ENCODE peak calls at places on chromosome 1, in five cellular contexts. C is GM12864; K is NCI-H1105; X is HuH-7.5; B is activated naive CD4-positive, alpha-beta T cell. A is an unnamed sample.

GRCh38 chr1:66335859-66336640 is 197.9 kb upstream of the SGIP1 start:
- DNase-seq in C (peak), K (no peak), X (no peak), B (peak), A (no peak)

GRCh38 chr1:160622885-160623633 is 23.8 kb downstream of the SLAMF1 start:
- DNase-seq in C (no peak), K (no peak), X (no peak), B (no peak), A (no peak)

GRCh38 chr1:244992833-244993232 is 128.5 kb upstream of the HNRNPU start:
- DNase-seq in C (no peak), K (no peak), X (no peak), B (no peak), A (no peak)

GRCh38 chr1:230348386-230349022 is 77.6 kb downstream of the PGBD5 start:
- DNase-seq in C (no peak), K (no peak), X (no peak), B (no peak), A (no peak)

GRCh38 chr1:68372487-68372886 is 77.3 kb downstream of the RPE65 start:
- DNase-seq in C (no peak), K (no peak), X (no peak), B (no peak), A (no peak)

GRCh38 chr1:154729031-154729442 is 121.1 kb upstream of the ADAR start:
- DNase-seq in C (no peak), K (no peak), X (no peak), B (no peak), A (no peak)

GRCh38 chr1:74592580-74593355 is 80.4 kb upstream of the LRRC53 start:
- DNase-seq in C (no peak), K (no peak), X (no peak), B (no peak), A (no peak)

GRCh38 chr1:59878370-59878769 is 48.2 kb downstream of the CYP2J2 start:
- DNase-seq in C (no peak), K (no peak), X (no peak), B (no peak), A (no peak)

GRCh38 chr1:27119270-27119618 is 35.7 kb downstream of the SLC9A1 start:
- DNase-seq in C (no peak), K (no peak), X (no peak), B (no peak), A (no peak)

GRCh38 chr1:223041481-223041880 is 101.6 kb downstream of the TLR5 start:
- DNase-seq in C (no peak), K (no peak), X (no peak), B (no peak), A (no peak)

GRCh38 chr1:210565316-210565715 is 236.6 kb downstream of the HHAT start:
- DNase-seq in C (no peak), K (no peak), X (no peak), B (no peak), A (no peak)

GRCh38 chr1:37905624-37906196 is 41.1 kb downstream of the INPP5B start:
- DNase-seq in C (no peak), K (no peak), X (no peak), B (no peak), A (no peak)

GRCh38 chr1:162633327-162633762 is 1.1 kb downstream of the DDR2 start:
- DNase-seq in C (peak), K (no peak), X (no peak), B (no peak), A (no peak)

GRCh38 chr1:112528076-112528475 is 19.3 kb downstream of the WNT2B start:
- DNase-seq in C (no peak), K (no peak), X (no peak), B (no peak), A (no peak)

GRCh38 chr1:98203461-98203860 is 282.6 kb upstream of the DPYD start:
- DNase-seq in C (no peak), K (no peak), X (no peak), B (no peak), A (no peak)

GRCh38 chr1:186757851-186758250 is 70.9 kb upstream of the PLA2G4A start:
- DNase-seq in C (no peak), K (no peak), X (no peak), B (no peak), A (no peak)

GRCh38 chr1:231626535-231626950 is at the start of gene DISC1:
- DNase-seq in C (peak), K (peak), X (peak), B (peak), A (peak)

GRCh38 chr1:221740260-221740830 is 1.5 kb downstream of the DUSP10 start:
- DNase-seq in C (no peak), K (peak), X (no peak), B (no peak), A (no peak)

GRCh38 chr1:96643519-96643918 is 78.1 kb upstream of the PTBP2 start:
- DNase-seq in C (no peak), K (no peak), X (no peak), B (no peak), A (no peak)

GRCh38 chr1:85343612-85344255 is 67.3 kb upstream of the BCL10 start:
- DNase-seq in C (no peak), K (no peak), X (no peak), B (no peak), A (no peak)

GRCh38 chr1:181423301-181423918 is 59.9 kb upstream of the CACNA1E start:
- DNase-seq in C (no peak), K (peak), X (peak), B (no peak), A (no peak)

GRCh38 chr1:64522740-64523139 is 52.8 kb downstream of the CACHD1 start:
- DNase-seq in C (no peak), K (no peak), X (no peak), B (no peak), A (no peak)

A was measured in omental fat pad.